ENCODE peak calls at places on chromosome 1, in six cellular contexts. G is stomach, P is esophagus muscularis mucosa, R is sigmoid colon, B is HepG2, H is ovary. D is an unnamed sample.

GRCh38 chr1:219938706-219939105 is 10.3 kb upstream of the SLC30A10 start:
- DNase-seq in G (no peak), P (no peak), R (no peak), B (no peak), H (no peak), D (no peak)

GRCh38 chr1:31954607-31955283 is 16.6 kb upstream of the PTP4A2 start:
- DNase-seq in G (peak), P (peak), R (peak), B (peak), H (peak), D (peak)

GRCh38 chr1:16984717-16985116 is 4.3 kb upstream of the MFAP2 start:
- DNase-seq in G (no peak), P (peak), R (peak), B (no peak), H (peak), D (peak)

GRCh38 chr1:13819637-13820036 is 119.6 kb downstream of the PRDM2 start:
- DNase-seq in G (no peak), P (no peak), R (no peak), B (no peak), H (no peak), D (no peak)

GRCh38 chr1:26279598-26280332 is at the start of gene SH3BGRL3:
- DNase-seq in G (peak), P (peak), R (peak), B (peak), H (peak), D (peak)

GRCh38 chr1:184416921-184417320 is 30.1 kb downstream of the C1orf21 start:
- DNase-seq in G (no peak), P (no peak), R (no peak), B (no peak), H (no peak), D (no peak)

GRCh38 chr1:63662056-63662836 is 69.0 kb downstream of the PGM1 start:
- DNase-seq in G (peak), P (no peak), R (peak), B (no peak), H (peak), D (no peak)

GRCh38 chr1:29800120-29800519 is 563.8 kb downstream of the PTPRU start:
- DNase-seq in G (no peak), P (peak), R (no peak), B (no peak), H (no peak), D (no peak)

GRCh38 chr1:147151244-147151643 is 21.0 kb downstream of the PRKAB2 start:
- DNase-seq in G (no peak), P (no peak), R (no peak), B (no peak), H (no peak), D (no peak)

GRCh38 chr1:30418426-30419245 is 304.7 kb downstream of the MATN1 start:
- DNase-seq in G (no peak), P (peak), R (no peak), B (no peak), H (no peak), D (peak)

GRCh38 chr1:246947255-246947654 is 15.5 kb upstream of the AHCTF1 start:
- DNase-seq in G (peak), P (no peak), R (peak), B (peak), H (peak), D (peak)

GRCh38 chr1:212670882-212671281 is 28.8 kb downstream of the BATF3 start:
- DNase-seq in G (no peak), P (no peak), R (no peak), B (no peak), H (no peak), D (no peak)

GRCh38 chr1:89606227-89606945 is 26.5 kb upstream of the LRRC8C start:
- DNase-seq in G (no peak), P (no peak), R (no peak), B (no peak), H (no peak), D (no peak)

GRCh38 chr1:51839094-51839493 is 39.4 kb downstream of the NRDC start:
- DNase-seq in G (no peak), P (no peak), R (no peak), B (no peak), H (no peak), D (no peak)

GRCh38 chr1:116666747-116667576 is 571 bp downstream of the IGSF3 start:
- DNase-seq in G (peak), P (no peak), R (no peak), B (no peak), H (no peak), D (no peak)

GRCh38 chr1:12152106-12152891 is 14.5 kb upstream of the TNFRSF1B start:
- DNase-seq in G (no peak), P (no peak), R (no peak), B (no peak), H (no peak), D (no peak)
- TF ChIP-seq EP300 in G (no peak), P (no peak), R (no peak), B (no peak), H (no peak), D (no peak)

GRCh38 chr1:235083589-235084323 is 44.9 kb downstream of the TOMM20 start:
- DNase-seq in G (peak), P (peak), R (peak), B (peak), H (peak), D (peak)
- TF ChIP-seq POLR2A in G (no peak), P (no peak), R (no peak), B (peak), H (peak), D (no peak)

DNA sequence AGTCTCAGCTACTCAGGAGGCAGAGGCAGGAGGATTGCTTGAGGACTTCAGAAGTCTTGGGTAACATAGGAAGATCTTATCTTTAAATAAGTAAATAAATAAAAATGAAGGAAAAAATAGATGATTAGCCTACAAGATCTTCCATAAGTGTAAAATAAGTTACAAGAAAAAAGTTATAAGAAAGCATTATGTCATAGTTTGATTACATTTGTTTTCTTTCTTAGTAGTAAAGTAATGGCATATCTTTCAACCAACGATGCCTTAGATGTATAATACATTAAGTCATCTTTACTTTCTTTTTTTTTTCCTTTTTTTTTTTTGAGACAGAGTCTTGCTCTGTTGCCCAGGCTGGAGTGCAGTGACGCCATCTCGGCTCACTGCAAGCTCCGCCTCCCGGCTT is 46.5 kb downstream of the SNRPE start:
- DNase-seq in G (no peak), P (no peak), R (no peak), B (no peak), H (no peak), D (no peak)
- TF ChIP-seq EP300 in G (no peak), P (no peak), R (no peak), B (no peak), H (no peak), D (no peak)

GRCh38 chr1:108661030-108661609 is at the start of gene HENMT1:
- DNase-seq in G (peak), P (peak), R (peak), B (no peak), H (peak), D (no peak)
- TF ChIP-seq POLR2A in G (no peak), P (no peak), R (no peak), B (no peak), H (no peak), D (peak)

GRCh38 chr1:8889925-8890785 is 11.7 kb upstream of the ENO1 start:
- DNase-seq in G (peak), P (peak), R (peak), B (no peak), H (peak), D (peak)
- TF ChIP-seq EP300 in G (no peak), P (no peak), R (no peak), B (no peak), H (no peak), D (peak)

GRCh38 chr1:19643602-19644419 is at the start of gene NBL1:
- DNase-seq in G (peak), P (no peak), R (peak), B (no peak), H (peak), D (peak)
- TF ChIP-seq POLR2A in G (no peak), P (no peak), R (no peak), B (no peak), H (peak), D (no peak)

DNA sequence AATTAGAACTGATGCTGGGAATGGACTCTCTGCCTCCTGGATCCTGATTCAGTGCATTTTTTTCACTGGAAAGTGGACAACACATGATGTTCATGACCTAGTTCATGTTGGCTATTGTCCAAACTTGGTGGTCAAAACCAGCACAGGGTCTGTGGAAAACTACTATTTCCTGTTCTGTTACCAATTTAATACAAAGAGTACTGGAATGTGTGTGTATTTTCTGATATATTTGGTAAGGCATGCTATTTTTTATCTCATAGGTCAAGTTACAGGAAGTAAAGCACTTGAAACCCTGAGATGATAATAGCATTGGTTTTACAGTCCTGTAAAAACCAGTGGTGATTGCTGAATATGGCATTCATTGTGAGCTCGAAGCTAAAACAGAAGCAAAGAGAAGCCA is 89.9 kb downstream of the SGIP1 start:
- DNase-seq in G (no peak), P (no peak), R (no peak), B (no peak), H (no peak), D (no peak)
- TF ChIP-seq EP300 in G (no peak), P (no peak), R (no peak), B (no peak), H (no peak), D (no peak)

DNA sequence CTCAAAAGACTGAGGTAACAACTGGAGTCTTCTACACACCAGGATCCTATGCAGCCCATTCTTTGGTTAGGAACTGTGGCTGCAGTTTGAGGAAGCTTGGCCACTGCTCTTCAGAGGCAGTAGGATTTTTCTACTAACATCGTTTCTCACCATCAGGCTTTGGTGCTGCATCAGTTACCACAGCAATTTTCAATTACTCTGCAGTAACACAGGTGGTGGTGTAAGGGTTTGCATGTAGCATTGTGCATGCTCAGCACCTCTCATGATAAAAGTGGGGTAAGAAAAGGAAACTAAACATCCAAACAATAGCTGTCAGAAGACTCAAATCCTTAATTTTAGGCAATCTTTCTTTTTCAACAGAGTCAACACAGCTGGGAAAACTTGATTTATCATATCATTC is 481.4 kb downstream of the PTBP2 start:
- DNase-seq in G (no peak), P (no peak), R (no peak), B (no peak), H (no peak), D (no peak)
- TF ChIP-seq POLR2A in G (no peak), P (no peak), R (no peak), B (no peak), H (no peak), D (no peak)

GRCh38 chr1:189499736-189500135 is 977.9 kb downstream of the BRINP3 start:
- DNase-seq in G (no peak), P (no peak), R (no peak), B (no peak), H (no peak), D (no peak)

GRCh38 chr1:189496768-189497167 is 980.9 kb downstream of the BRINP3 start:
- DNase-seq in G (no peak), P (no peak), R (no peak), B (no peak), H (no peak), D (no peak)

DNA sequence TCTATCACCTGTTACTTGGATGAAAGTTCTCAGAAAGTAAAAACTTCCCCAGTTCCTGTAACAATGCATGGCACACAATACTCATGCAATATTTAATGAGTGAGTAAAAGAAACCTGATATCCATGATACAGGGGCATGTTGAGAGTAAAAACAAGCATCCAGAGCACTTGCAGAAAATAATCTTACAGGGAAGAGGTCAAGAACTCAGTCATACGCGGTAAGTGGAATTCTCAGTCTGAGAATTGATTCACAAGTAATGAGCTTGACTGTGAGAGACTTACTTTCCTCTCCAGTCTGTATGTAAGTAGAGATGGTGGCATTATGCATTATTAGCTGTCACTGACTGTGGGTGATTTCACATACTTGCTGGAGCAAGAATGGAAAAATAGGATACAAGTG is 976.9 kb downstream of the BRINP3 start:
- DNase-seq in G (no peak), P (no peak), R (no peak), B (no peak), H (no peak), D (no peak)
- TF ChIP-seq EP300 in G (no peak), P (no peak), R (no peak), B (no peak), H (no peak), D (no peak)

D was measured in tibial nerve.